ENCODE peak calls at places on chromosomes 16 and 17, in five cellular contexts. P, N, O, V and L are unnamed samples.

GRCh38 chr16:84820771-84821170 is 986 bp downstream of the CRISPLD2 start:
- DNase-seq in P (no peak), N (no peak), O (no peak), V (no peak), L (no peak)

GRCh38 chr17:28335959-28336871 is 654 bp downstream of the TNFAIP1 start:
- DNase-seq in P (peak; percentile 33), N (peak; percentile 70), O (peak; percentile 53), V (peak; percentile 57), L (peak; percentile 60)

GRCh38 chr16:59042296-59042695 is 308.2 kb upstream of the GOT2 start:
- DNase-seq in P (no peak), N (no peak), O (no peak), V (no peak), L (no peak)

GRCh38 chr16:54342966-54343365 is 56.4 kb upstream of the IRX3 start:
- DNase-seq in P (no peak), N (no peak), O (no peak), V (no peak), L (no peak)

GRCh38 chr17:29595107-29595942 is 2.4 kb downstream of the ANKRD13B start:
- DNase-seq in P (no peak), N (no peak), O (no peak), V (no peak), L (no peak)

GRCh38 chr17:7022791-7023571 is at the start of gene BCL6B:
- DNase-seq in P (no peak), N (peak; percentile 39), O (no peak), V (no peak), L (no peak)

GRCh38 chr17:64780096-64781012 is 118.2 kb upstream of the SMURF2 start:
- DNase-seq in P (peak; percentile 83), N (peak; percentile 93), O (no peak), V (no peak), L (no peak)

GRCh38 chr17:1573932-1574696 is 11.5 kb upstream of the PITPNA start:
- DNase-seq in P (peak; percentile 81), N (peak; percentile 90), O (no peak), V (peak; percentile 91), L (no peak)

GRCh38 chr16:85613609-85614337 is 651 bp downstream of the GSE1 start:
- DNase-seq in P (peak; percentile 22), N (peak; percentile 68), O (no peak), V (peak; percentile 70), L (no peak)

GRCh38 chr16:23140082-23140481 is 9.2 kb downstream of the USP31 start:
- DNase-seq in P (no peak), N (no peak), O (no peak), V (no peak), L (no peak)

GRCh38 chr17:38881600-38882191 is 11.8 kb downstream of the LASP1 start:
- DNase-seq in P (peak; percentile 48), N (peak; percentile 68), O (no peak), V (no peak), L (no peak)